ENCODE peak calls at places on chromosomes 2 and 18, in eight cellular contexts. One of them, this sample, is unnamed.

GRCh38 chr18:29169599-29169998 is 992.7 kb upstream of the CDH2 start:
- DNase-seq in T-cell: no peak
- DNase-seq in Daoy: no peak
- DNase-seq in cardiac fibroblast: no peak
- DNase-seq in substantia nigra: no peak
- DNase-seq in neural crest cell: no peak
- DNase-seq in CD4-positive, CD25-positive, alpha-beta regulatory T cell: no peak
- DNase-seq in EL: no peak
- DNase-seq in this sample: no peak

GRCh38 chr2:26238301-26238958 is 6.0 kb downstream of the HADHA start:
- DNase-seq in T-cell: no peak
- DNase-seq in Daoy: no peak
- DNase-seq in cardiac fibroblast: peak
- DNase-seq in substantia nigra: no peak
- DNase-seq in neural crest cell: no peak
- DNase-seq in CD4-positive, CD25-positive, alpha-beta regulatory T cell: no peak
- DNase-seq in EL: peak
- DNase-seq in this sample: no peak

GRCh38 chr2:847669-848068 is 103.0 kb upstream of the SNTG2 start:
- DNase-seq in T-cell: no peak
- DNase-seq in Daoy: no peak
- DNase-seq in cardiac fibroblast: no peak
- DNase-seq in substantia nigra: no peak
- DNase-seq in neural crest cell: no peak
- DNase-seq in CD4-positive, CD25-positive, alpha-beta regulatory T cell: no peak
- DNase-seq in EL: no peak
- DNase-seq in this sample: no peak

GRCh38 chr2:158599609-158600008 is 142.9 kb downstream of the PKP4 start:
- DNase-seq in T-cell: no peak
- DNase-seq in Daoy: peak
- DNase-seq in cardiac fibroblast: no peak
- DNase-seq in substantia nigra: no peak
- DNase-seq in neural crest cell: no peak
- DNase-seq in CD4-positive, CD25-positive, alpha-beta regulatory T cell: no peak
- DNase-seq in EL: peak
- DNase-seq in this sample: no peak

GRCh38 chr2:118310016-118310877 is 222.0 kb downstream of the INSIG2 start:
- DNase-seq in T-cell: peak
- DNase-seq in Daoy: peak
- DNase-seq in cardiac fibroblast: peak
- DNase-seq in substantia nigra: peak
- DNase-seq in neural crest cell: peak
- DNase-seq in CD4-positive, CD25-positive, alpha-beta regulatory T cell: peak
- DNase-seq in EL: peak
- DNase-seq in this sample: no peak

GRCh38 chr2:221649045-221649444 is 76.9 kb upstream of the EPHA4 start:
- DNase-seq in T-cell: no peak
- DNase-seq in Daoy: peak
- DNase-seq in cardiac fibroblast: no peak
- DNase-seq in substantia nigra: peak
- DNase-seq in neural crest cell: no peak
- DNase-seq in CD4-positive, CD25-positive, alpha-beta regulatory T cell: no peak
- DNase-seq in EL: no peak
- DNase-seq in this sample: no peak

GRCh38 chr2:157876066-157876770 is at the start of gene ACVR1:
- DNase-seq in T-cell: peak
- DNase-seq in Daoy: peak
- DNase-seq in cardiac fibroblast: peak
- DNase-seq in substantia nigra: peak
- DNase-seq in neural crest cell: peak
- DNase-seq in CD4-positive, CD25-positive, alpha-beta regulatory T cell: peak
- DNase-seq in EL: peak
- DNase-seq in this sample: peak

GRCh38 chr2:60873381-60873780 is 8.0 kb upstream of the REL start:
- DNase-seq in T-cell: no peak
- DNase-seq in Daoy: no peak
- DNase-seq in cardiac fibroblast: no peak
- DNase-seq in substantia nigra: no peak
- DNase-seq in neural crest cell: no peak
- DNase-seq in CD4-positive, CD25-positive, alpha-beta regulatory T cell: peak
- DNase-seq in EL: no peak
- DNase-seq in this sample: no peak

GRCh38 chr2:164621761-164622105 is 451 bp upstream of the GRB14 start:
- DNase-seq in T-cell: no peak
- DNase-seq in Daoy: peak
- DNase-seq in cardiac fibroblast: no peak
- DNase-seq in substantia nigra: no peak
- DNase-seq in neural crest cell: no peak
- DNase-seq in CD4-positive, CD25-positive, alpha-beta regulatory T cell: no peak
- DNase-seq in EL: no peak
- DNase-seq in this sample: peak

This sample was measured in Caki2.